ENCODE peak calls at places on chromosome 12, in four cellular contexts. F is neural progenitor cell, E is AG09319, T is HFFc6. U is an unnamed sample.

GRCh38 chr12:45290218-45290609 is 74.3 kb downstream of the ANO6 start:
- DNase-seq in F (no peak), E (no peak), T (peak; percentile 78), U (no peak)

GRCh38 chr12:8065991-8066594 is at the start of gene C3AR1:
- DNase-seq in F (no peak), E (no peak), T (peak; percentile 69), U (no peak)

GRCh38 chr12:50567926-50568325 is 63.1 kb downstream of the DIP2B start:
- DNase-seq in F (no peak), E (no peak), T (peak; percentile 31), U (no peak)

GRCh38 chr12:54017027-54017788 is 8.4 kb downstream of the HOXC8 start:
- DNase-seq in F (peak; percentile 41), E (no peak), T (no peak), U (no peak)

GRCh38 chr12:52629251-52630103 is 11.1 kb upstream of the KRT73 start:
- DNase-seq in F (no peak), E (no peak), T (no peak), U (no peak)

GRCh38 chr12:96194901-96195844 is 998 bp downstream of the ELK3 start:
- DNase-seq in F (peak; percentile 56), E (no peak), T (peak; percentile 84), U (peak; percentile 53)

GRCh38 chr12:71219224-71219623 is 61.4 kb upstream of the TSPAN8 start:
- DNase-seq in F (no peak), E (no peak), T (no peak), U (no peak)

GRCh38 chr12:70692681-70693288 is 55.6 kb upstream of the PTPRB start:
- DNase-seq in F (peak; percentile 7), E (no peak), T (peak; percentile 41), U (no peak)

GRCh38 chr12:54759751-54760150 is 94.6 kb upstream of the MUCL1 start:
- DNase-seq in F (peak; percentile 82), E (no peak), T (peak; percentile 41), U (no peak)

GRCh38 chr12:47652491-47653234 is 53.2 kb downstream of the RPAP3 start:
- DNase-seq in F (no peak), E (no peak), T (no peak), U (no peak)

GRCh38 chr12:26465419-26466097 is 270.2 kb downstream of the SSPN start:
- DNase-seq in F (peak; percentile 10), E (no peak), T (no peak), U (no peak)

GRCh38 chr12:104355630-104356029 is 52.1 kb downstream of the EID3 start:
- DNase-seq in F (no peak), E (no peak), T (no peak), U (no peak)

GRCh38 chr12:21643758-21644157 is 13.9 kb downstream of the LDHB start:
- DNase-seq in F (no peak), E (no peak), T (no peak), U (no peak)

GRCh38 chr12:123749355-123749754 is 12.7 kb upstream of the DNAH10 start:
- DNase-seq in F (no peak), E (no peak), T (no peak), U (no peak)

GRCh38 chr12:42802688-42803279 is 213.2 kb upstream of the PRICKLE1 start:
- DNase-seq in F (no peak), E (no peak), T (no peak), U (no peak)
- TF ChIP-seq CTCF in F (no peak), E (no peak), T (no peak), U (no peak)

DNA sequence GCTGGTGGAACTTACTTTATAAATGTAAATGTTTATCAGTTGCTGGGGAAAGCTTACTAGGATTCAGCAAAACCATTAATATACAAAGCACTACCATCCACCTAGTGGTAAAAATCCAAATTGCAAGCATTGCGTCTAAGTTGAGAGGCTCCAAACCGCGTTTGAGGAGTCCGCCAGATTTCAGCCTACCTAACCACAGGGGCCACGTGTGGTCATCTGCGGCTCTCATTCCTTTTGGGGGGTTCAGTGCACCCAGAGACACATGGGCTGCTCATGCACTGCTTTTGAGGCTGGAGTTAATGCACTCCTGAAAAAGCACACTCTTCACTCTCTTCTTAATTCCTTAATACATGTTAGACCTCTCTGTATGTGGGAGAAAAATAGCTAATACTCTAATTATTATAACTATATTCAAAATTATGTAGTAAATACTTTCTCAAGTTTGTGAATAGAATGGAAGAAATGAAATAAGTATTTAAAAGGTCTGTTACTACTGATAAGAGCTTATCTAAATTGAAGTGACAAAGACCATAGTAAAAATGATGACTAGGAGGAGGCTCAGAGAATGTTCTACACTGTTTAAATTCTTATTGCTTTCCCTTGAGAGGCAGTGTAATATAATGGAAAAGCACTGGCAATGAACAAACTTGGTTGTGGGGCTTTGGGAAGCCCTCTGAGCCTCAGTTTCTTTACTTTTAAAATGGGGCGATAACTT is 41.4 kb upstream of the MANSC4 start:
- DNase-seq in F (peak; percentile 83), E (peak; percentile 29), T (peak; percentile 75), U (no peak)
- TF ChIP-seq CTCF in F (peak; percentile 73), E (peak; percentile 72), T (peak; percentile 91), U (peak; percentile 76)

GRCh38 chr12:56593909-56594621 is 36.1 kb downstream of the BAZ2A start:
- DNase-seq in F (peak; percentile 85), E (peak; percentile 39), T (peak; percentile 76), U (peak; percentile 58)

GRCh38 chr12:56591111-56591510 is 39.0 kb downstream of the BAZ2A start:
- DNase-seq in F (peak; percentile 20), E (no peak), T (no peak), U (no peak)

GRCh38 chr12:56589783-56590182 is 40.3 kb downstream of the BAZ2A start:
- DNase-seq in F (no peak), E (no peak), T (no peak), U (no peak)

GRCh38 chr12:56591961-56592360 is 38.2 kb downstream of the BAZ2A start:
- DNase-seq in F (no peak), E (no peak), T (peak; percentile 58), U (no peak)

DNA sequence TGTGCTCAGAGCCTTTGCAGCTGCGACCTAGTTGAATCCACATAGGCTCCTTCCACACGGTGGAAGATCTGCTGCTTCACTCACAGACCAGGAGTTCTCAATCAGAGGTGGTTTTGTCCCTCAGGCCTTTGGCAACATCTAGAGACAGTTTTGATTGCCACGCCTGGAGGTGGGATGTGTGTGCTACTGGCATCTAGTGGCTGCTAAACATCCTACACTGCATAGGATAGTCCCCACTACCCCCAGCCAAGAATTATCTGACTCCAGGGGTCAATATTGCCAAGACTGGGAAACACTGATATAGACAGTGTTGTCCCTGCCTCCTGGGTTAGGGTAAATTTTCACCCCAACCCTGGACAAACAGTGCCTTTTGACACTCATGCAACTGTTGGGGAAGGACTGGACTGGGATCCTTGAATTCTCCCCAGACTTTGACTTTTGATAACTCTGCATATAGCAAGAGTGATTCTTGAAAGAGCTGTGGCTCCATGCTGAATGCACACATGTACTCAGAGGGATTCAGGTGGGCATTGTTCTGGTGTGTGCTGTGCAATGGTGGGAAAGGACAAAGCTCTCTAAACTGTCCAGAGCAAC is 39.8 kb downstream of the BAZ2A start:
- DNase-seq in F (peak; percentile 45), E (no peak), T (peak; percentile 31), U (no peak)
- TF ChIP-seq CTCF in F (peak; percentile 54), E (peak; percentile 28), T (peak; percentile 64), U (peak; percentile 24)

GRCh38 chr12:56158029-56158925 is at the start of gene MYL6:
- DNase-seq in F (peak; percentile 99), E (peak; percentile 97), T (peak; percentile 97), U (peak; percentile 81)
- TF ChIP-seq CTCF in F (no peak), E (no peak), T (peak; percentile 1), U (no peak)

DNA sequence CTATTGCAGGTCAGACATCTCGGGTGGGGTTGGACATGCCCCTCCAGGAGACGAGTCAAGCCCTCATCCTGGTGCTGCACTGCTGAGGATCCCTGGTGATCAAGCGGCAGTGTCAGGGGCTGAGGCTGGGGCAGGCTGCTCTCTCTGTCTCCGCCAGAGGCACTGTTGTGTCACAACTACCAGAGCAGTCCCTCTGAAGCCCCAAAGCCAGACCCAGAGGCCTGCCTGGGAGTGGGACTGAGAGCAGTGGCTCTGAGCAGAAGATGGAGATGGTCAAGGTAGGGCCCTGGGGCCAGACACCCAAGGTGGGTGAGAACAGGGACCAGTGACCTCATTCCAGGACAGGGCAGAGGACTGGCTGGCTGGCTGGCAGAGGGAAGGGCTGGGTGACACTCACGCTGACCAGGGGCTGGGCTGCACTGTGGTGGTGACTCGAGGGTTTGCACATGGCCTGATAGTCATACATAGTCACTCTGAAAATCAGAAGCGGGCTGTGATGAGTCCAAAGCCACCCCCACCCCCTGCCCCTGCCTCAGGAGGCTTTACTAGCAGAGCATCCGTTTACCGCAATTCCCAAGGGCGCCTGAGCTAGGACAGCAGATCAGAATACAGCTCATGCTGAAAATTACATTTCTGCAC is 19.6 kb upstream of the LRTM2 start:
- DNase-seq in F (peak; percentile 71), E (no peak), T (peak; percentile 21), U (peak; percentile 18)
- TF ChIP-seq CTCF in F (peak; percentile 53), E (peak; percentile 49), T (peak; percentile 60), U (no peak)

DNA sequence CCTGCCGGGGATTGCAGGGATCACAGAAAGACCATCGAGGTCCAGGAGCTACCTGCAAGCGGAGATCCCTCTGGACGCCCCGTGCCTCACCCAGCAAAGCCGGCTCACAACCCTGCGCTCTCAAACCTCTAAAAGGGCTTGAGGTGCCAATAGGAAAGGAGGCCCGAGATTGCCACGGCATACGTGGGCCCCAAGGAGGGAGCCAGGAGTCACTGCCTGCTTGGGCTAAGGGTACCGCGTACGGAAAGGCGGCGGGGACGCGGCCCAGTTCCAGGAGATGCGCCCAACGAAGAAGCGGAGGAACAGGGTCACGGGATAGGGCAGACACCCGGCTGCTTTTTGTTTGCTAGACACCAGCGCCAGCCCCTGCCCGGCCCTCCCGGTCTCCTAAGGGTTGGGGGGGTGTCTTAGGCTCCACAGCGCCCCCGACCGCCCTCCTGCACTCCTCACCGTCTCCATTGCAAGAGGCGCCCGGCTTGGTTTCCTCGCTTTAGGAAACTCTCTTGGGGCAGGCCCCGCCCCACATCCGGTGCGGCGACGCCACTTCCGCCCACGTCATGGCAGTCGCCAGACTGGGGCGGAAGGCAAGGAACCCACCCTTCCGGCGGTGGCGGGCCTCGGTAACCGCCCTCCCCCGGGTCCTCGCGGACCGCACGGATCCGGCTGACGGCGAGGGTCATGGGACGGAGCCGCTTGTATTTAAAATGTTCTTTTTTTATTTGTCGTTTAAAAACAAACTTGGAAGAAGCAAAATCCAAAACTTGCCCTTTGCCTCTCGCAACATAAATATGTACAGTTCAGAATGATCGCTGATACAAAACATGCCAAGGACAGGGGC is at the start of gene PRKAG1:
- DNase-seq in F (peak; percentile 99), E (peak; percentile 95), T (peak; percentile 92), U (peak; percentile 97)
- TF ChIP-seq CTCF in F (peak; percentile 66), E (peak; percentile 62), T (peak; percentile 74), U (peak; percentile 56)

DNA sequence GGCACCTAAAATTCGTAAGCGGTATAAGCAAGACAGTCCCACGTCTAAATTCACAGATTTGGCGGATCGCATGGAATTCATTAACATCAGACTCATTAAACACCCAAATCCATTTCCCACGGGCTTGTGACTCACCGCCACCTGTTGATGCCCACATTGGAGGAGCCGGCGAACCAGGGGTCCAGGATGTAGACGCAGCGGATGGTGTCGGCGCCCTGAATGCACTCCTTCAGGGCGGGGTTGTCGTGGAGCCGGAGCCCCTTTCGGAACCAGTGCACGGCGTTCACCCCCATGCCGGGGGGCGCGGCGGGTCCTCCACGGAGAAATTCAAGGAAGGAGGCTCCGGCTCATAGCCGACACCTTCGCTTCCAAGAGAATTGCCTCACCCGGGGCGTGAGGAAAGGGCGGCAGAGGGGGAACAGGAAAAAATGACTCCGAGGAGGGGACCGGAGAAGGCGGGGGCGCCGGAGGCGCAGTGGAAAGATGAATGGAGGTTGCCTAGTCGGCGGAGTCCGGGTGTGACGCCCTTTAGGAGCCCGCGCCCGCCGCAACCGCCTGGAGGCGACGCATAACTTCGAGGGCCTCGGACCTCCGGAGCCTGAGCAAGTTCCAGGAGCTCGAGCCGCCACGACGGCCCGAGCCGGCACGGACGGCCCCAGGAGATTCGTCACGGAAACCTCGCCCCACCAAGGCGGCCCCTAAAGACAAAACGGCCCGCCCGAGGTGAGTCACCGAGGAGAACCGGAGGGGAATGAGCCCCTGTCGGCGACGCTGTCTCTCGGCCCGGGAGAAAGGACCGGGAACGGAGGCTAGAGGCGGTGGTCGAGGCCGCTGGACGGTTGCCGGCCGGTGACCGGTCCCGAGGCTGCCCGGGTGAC is 441 bp downstream of the CRY1 start:
- DNase-seq in F (peak; percentile 73), E (no peak), T (no peak), U (peak; percentile 69)
- TF ChIP-seq CTCF in F (no peak), E (no peak), T (no peak), U (no peak)